ENCODE peak calls at places on chromosomes 12 and 14, in eight cellular contexts. E is fibroblast of lung; Q is lower lobe of right lung; F is hypothalamus; N is ACHN; X is fibroblast of the conjunctiva; I is activated CD4-positive, alpha-beta T cell treated with anti-CD3 and anti-CD28 coated beads, Interleukin-2, amount 10 ng/mL, durations not matched to agents 24 days and 14 days; V is islet precursor cell. K is an unnamed sample.

GRCh38 chr14:101098641-101099040 is 195.1 kb upstream of the RTL1 start:
- DNase-seq in X (no peak), V (no peak), F (no peak), Q (no peak), N (no peak), I (no peak), E (no peak), K (no peak)

GRCh38 chr12:116714175-116714574 is 23.7 kb downstream of the SPRING1 start:
- DNase-seq in E (no peak), Q (no peak), F (no peak), V (peak), N (no peak), X (no peak), I (no peak), K (no peak)

GRCh38 chr12:40058721-40059190 is 47.1 kb downstream of the SLC2A13 start:
- DNase-seq in Q (no peak), X (no peak), I (no peak), E (no peak), F (no peak), N (peak), V (no peak), K (no peak)

GRCh38 chr14:69135133-69135532 is 17.8 kb downstream of the DCAF5 start:
- DNase-seq in V (no peak), E (no peak), Q (no peak), F (no peak), I (no peak), N (no peak), X (no peak), K (no peak)

GRCh38 chr12:49937639-49938300 is 12.8 kb upstream of the AQP2 start:
- DNase-seq in I (no peak), N (no peak), F (no peak), X (no peak), V (no peak), Q (no peak), E (no peak), K (no peak)

GRCh38 chr12:28507055-28507454 is 316.8 kb downstream of the CCDC91 start:
- DNase-seq in F (no peak), V (no peak), I (no peak), Q (no peak), X (peak), E (peak), N (no peak), K (no peak)

GRCh38 chr12:2168808-2169207 is 116.0 kb downstream of the CACNA1C start:
- DNase-seq in F (no peak), Q (no peak), I (no peak), N (peak), V (no peak), E (no peak), X (no peak), K (no peak)

GRCh38 chr14:106635569-106635968 is 1109.2 kb downstream of the TMEM121 start:
- DNase-seq in X (no peak), N (no peak), V (no peak), I (peak), E (no peak), Q (no peak), F (no peak), K (no peak)

GRCh38 chr12:49019435-49020317 is 1.1 kb upstream of the PRKAG1 start:
- DNase-seq in X (no peak), Q (no peak), I (peak), N (peak), V (peak), F (no peak), E (peak), K (no peak)

GRCh38 chr12:92403210-92404175 is 257.8 kb upstream of the BTG1 start:
- DNase-seq in Q (no peak), E (no peak), F (no peak), I (peak), X (no peak), N (no peak), V (no peak), K (no peak)

GRCh38 chr14:68573126-68573525 is 219.7 kb downstream of the ZFP36L1 start:
- DNase-seq in X (no peak), N (no peak), E (no peak), I (no peak), Q (no peak), F (no peak), V (no peak), K (no peak)

GRCh38 chr12:130576286-130576933 is 139.7 kb downstream of the RIMBP2 start:
- DNase-seq in Q (no peak), I (no peak), E (no peak), X (no peak), N (no peak), F (no peak), V (no peak), K (no peak)

GRCh38 chr14:21233457-21234076 is 35.7 kb downstream of the HNRNPC start:
- DNase-seq in V (no peak), X (no peak), Q (no peak), N (no peak), F (no peak), E (peak), I (no peak), K (no peak)

GRCh38 chr14:74401504-74402241 is 24.3 kb downstream of the SYNDIG1L start:
- DNase-seq in X (no peak), N (peak), Q (no peak), I (peak), V (peak), E (no peak), F (peak), K (no peak)

GRCh38 chr12:3218150-3218845 is 141.1 kb downstream of the TSPAN9 start:
- DNase-seq in F (peak), E (peak), X (peak), Q (peak), N (no peak), V (no peak), I (no peak), K (no peak)

GRCh38 chr12:123895477-123895876 is 77.2 kb downstream of the CCDC92 start:
- DNase-seq in E (no peak), F (no peak), V (no peak), Q (no peak), I (no peak), X (no peak), N (no peak), K (no peak)

GRCh38 chr12:28569698-28570411 is 379.6 kb downstream of the CCDC91 start:
- DNase-seq in V (no peak), I (no peak), F (no peak), E (peak), X (peak), N (no peak), Q (no peak), K (no peak)

GRCh38 chr12:55743967-55744931 is 1.3 kb downstream of the GDF11 start:
- DNase-seq in E (no peak), V (peak), N (no peak), F (peak), X (no peak), Q (no peak), I (peak), K (no peak)

GRCh38 chr12:123077298-123078113 is 73.4 kb downstream of the PITPNM2 start:
- DNase-seq in V (no peak), I (no peak), X (no peak), F (no peak), E (no peak), Q (no peak), N (no peak), K (no peak)

GRCh38 chr12:110935588-110935987 is 15.2 kb upstream of the MYL2 start:
- DNase-seq in X (no peak), N (no peak), I (no peak), F (no peak), E (no peak), Q (no peak), V (peak), K (no peak)

GRCh38 chr12:53047221-53048032 is 2.4 kb upstream of the TNS2 start:
- DNase-seq in X (no peak), E (peak), Q (peak), N (peak), I (peak), F (peak), V (peak), K (no peak)

GRCh38 chr12:108313609-108314331 is 25.3 kb downstream of the CMKLR1 start:
- DNase-seq in E (no peak), V (peak), X (no peak), F (no peak), I (no peak), Q (peak), N (no peak), K (peak)

GRCh38 chr12:69065804-69066203 is 132.8 kb upstream of the CPM start:
- DNase-seq in N (no peak), I (no peak), V (no peak), F (no peak), E (peak), Q (no peak), X (no peak), K (no peak)

GRCh38 chr14:88026890-88027289 is 22.0 kb downstream of the GPR65 start:
- DNase-seq in I (peak), V (no peak), N (no peak), F (no peak), E (no peak), Q (no peak), X (no peak), K (no peak)

GRCh38 chr14:76584271-76584702 is 177.0 kb upstream of the VASH1 start:
- DNase-seq in N (no peak), E (no peak), Q (no peak), I (no peak), X (no peak), F (no peak), V (no peak), K (no peak)

GRCh38 chr14:54186821-54187365 is 209.9 kb upstream of the CDKN3 start:
- DNase-seq in I (no peak), N (no peak), Q (no peak), F (no peak), E (no peak), V (peak), X (no peak), K (no peak)

GRCh38 chr14:69816216-69816615 is 19.2 kb upstream of the SLC10A1 start:
- DNase-seq in I (no peak), Q (no peak), F (no peak), E (no peak), N (no peak), X (no peak), V (no peak), K (no peak)

GRCh38 chr12:117028254-117028653 is 71.0 kb downstream of the TESC start:
- DNase-seq in F (no peak), X (no peak), V (no peak), I (no peak), Q (no peak), E (no peak), N (no peak), K (no peak)

GRCh38 chr14:89198544-89199329 is 218.3 kb downstream of the FOXN3 start:
- DNase-seq in E (peak), N (no peak), I (no peak), F (no peak), X (no peak), V (peak), Q (no peak), K (no peak)

GRCh38 chr14:37428954-37429353 is 166.1 kb downstream of the FOXA1 start:
- DNase-seq in V (no peak), E (no peak), X (no peak), F (no peak), I (no peak), N (no peak), Q (no peak), K (no peak)

GRCh38 chr12:6336859-6337744 is 4.8 kb downstream of the TNFRSF1A start:
- DNase-seq in F (no peak), V (no peak), N (no peak), Q (no peak), X (no peak), E (no peak), I (peak), K (no peak)

GRCh38 chr12:123142948-123143752 is 7.7 kb downstream of the PITPNM2 start:
- DNase-seq in N (peak), I (no peak), F (peak), Q (peak), E (no peak), V (peak), X (no peak), K (no peak)

GRCh38 chr12:68761901-68762630 is 16.1 kb downstream of the SLC35E3 start:
- DNase-seq in X (no peak), Q (no peak), V (no peak), N (no peak), E (no peak), I (no peak), F (no peak), K (no peak)

GRCh38 chr12:124286414-124286813 is 8.5 kb upstream of the RFLNA start:
- DNase-seq in F (no peak), E (no peak), Q (no peak), X (no peak), I (no peak), V (no peak), N (no peak), K (no peak)

GRCh38 chr12:58765653-58766554 is 154.4 kb downstream of the LRIG3 start:
- DNase-seq in F (no peak), Q (no peak), I (no peak), E (no peak), V (no peak), N (no peak), X (peak), K (no peak)

GRCh38 chr12:79378496-79378895 is 312.3 kb downstream of the PAWR start:
- DNase-seq in X (no peak), E (peak), Q (no peak), F (no peak), I (no peak), V (no peak), N (no peak), K (no peak)

GRCh38 chr12:14714437-14714836 is 18.0 kb upstream of the GUCY2C start:
- DNase-seq in F (no peak), I (no peak), N (no peak), E (no peak), X (no peak), Q (no peak), V (no peak), K (no peak)

K was measured in substantia nigra.